ENCODE peak calls at places on chromosome 6, in four cellular contexts. Q, F, J and E are unnamed samples.

GRCh38 chr6:27502508-27503435 is 29.9 kb upstream of the ZNF184 start:
- DNase-seq in Q (peak), F (peak), J (peak), E (no peak)

GRCh38 chr6:19771753-19772336 is 65.3 kb upstream of the ID4 start:
- DNase-seq in Q (no peak), F (peak), J (no peak), E (no peak)

GRCh38 chr6:111080713-111081112 is 6.6 kb upstream of the SLC16A10 start:
- DNase-seq in Q (no peak), F (no peak), J (no peak), E (no peak)

GRCh38 chr6:87277123-87277522 is 45.3 kb upstream of the SMIM8 start:
- DNase-seq in Q (no peak), F (no peak), J (no peak), E (no peak)

GRCh38 chr6:16450821-16451220 is 212.4 kb downstream of the GMPR start:
- DNase-seq in Q (no peak), F (peak), J (no peak), E (no peak)

GRCh38 chr6:127879685-127880084 is 21.2 kb downstream of the THEMIS start:
- DNase-seq in Q (no peak), F (peak), J (no peak), E (no peak)

GRCh38 chr6:44977406-44977740 is 350.8 kb upstream of the RUNX2 start:
- DNase-seq in Q (no peak), F (no peak), J (no peak), E (no peak)

GRCh38 chr6:25193147-25193864 is 85.9 kb upstream of the CARMIL1 start:
- DNase-seq in Q (no peak), F (peak), J (peak), E (no peak)

GRCh38 chr6:53703047-53703446 is 37.5 kb upstream of the KLHL31 start:
- DNase-seq in Q (no peak), F (no peak), J (no peak), E (no peak)

GRCh38 chr6:131182991-131183425 is 47.7 kb downstream of the AKAP7 start:
- DNase-seq in Q (no peak), F (peak), J (peak), E (peak)

GRCh38 chr6:72798196-72798595 is 176.3 kb downstream of the KCNQ5 start:
- DNase-seq in Q (no peak), F (no peak), J (no peak), E (no peak)

GRCh38 chr6:170313716-170314295 is 7.2 kb downstream of the FAM120B start:
- DNase-seq in Q (no peak), F (no peak), J (no peak), E (no peak)

GRCh38 chr6:30555428-30556005 is 772 bp downstream of the GNL1 start:
- DNase-seq in Q (peak), F (peak), J (peak), E (no peak)

GRCh38 chr6:30358340-30358679 is 13.4 kb downstream of the RPP21 start:
- DNase-seq in Q (no peak), F (no peak), J (no peak), E (no peak)

GRCh38 chr6:35078896-35079295 is 62.2 kb downstream of the TCP11 start:
- DNase-seq in Q (peak), F (no peak), J (no peak), E (no peak)

GRCh38 chr6:27829453-27830211 is 82.6 kb downstream of the OR2B2 start:
- DNase-seq in Q (no peak), F (no peak), J (no peak), E (no peak)

GRCh38 chr6:109977791-109978173 is 329 bp upstream of the GPR6 start:
- DNase-seq in Q (no peak), F (no peak), J (no peak), E (no peak)

GRCh38 chr6:150418825-150419594 is 50.2 kb downstream of the IYD start:
- DNase-seq in Q (peak), F (peak), J (peak), E (no peak)

GRCh38 chr6:37048851-37049734 is 43.6 kb downstream of the FGD2 start:
- DNase-seq in Q (peak), F (peak), J (peak), E (no peak)

GRCh38 chr6:45626087-45626891 is 248.6 kb upstream of the SUPT3H start:
- DNase-seq in Q (no peak), F (peak), J (no peak), E (no peak)

GRCh38 chr6:37059344-37060194 is 54.1 kb downstream of the FGD2 start:
- DNase-seq in Q (peak), F (peak), J (peak), E (no peak)

GRCh38 chr6:34973547-34974248 is 84.6 kb downstream of the ANKS1A start:
- DNase-seq in Q (no peak), F (no peak), J (no peak), E (no peak)

GRCh38 chr6:37014667-37015066 is 9.2 kb downstream of the FGD2 start:
- DNase-seq in Q (no peak), F (no peak), J (no peak), E (no peak)